ENCODE peak calls at places on chromosomes 3 and 15, in eight cellular contexts. W is M059J; I is Kasumi-1; K is A172; Z is Caki2; E is endothelial cell; N is stimulated activated CD8-positive, alpha-beta memory T cell treated with anti-CD3 and anti-CD28 coated beads, Interleukin-2, amount 100 ng/mL, for 1 hour; T is mucosa of gallbladder. A is an unnamed sample.

GRCh38 chr3:13505147-13506130 is 25.3 kb downstream of the HDAC11 start:
- DNase-seq in T (no peak), N (no peak), E (no peak), Z (no peak), W (no peak), K (no peak), I (no peak), A (no peak)

GRCh38 chr3:4376499-4376898 is 73.3 kb downstream of the SETMAR start:
- DNase-seq in I (no peak), T (no peak), K (no peak), W (peak), E (no peak), N (no peak), Z (no peak), A (no peak)

GRCh38 chr3:83729576-83729975 is 1229.2 kb upstream of the CADM2 start:
- DNase-seq in K (no peak), Z (no peak), T (no peak), I (no peak), W (no peak), E (no peak), N (no peak), A (no peak)

GRCh38 chr15:79170256-79170664 is 79.7 kb upstream of the RASGRF1 start:
- DNase-seq in Z (peak), T (peak), K (peak), N (no peak), I (no peak), E (no peak), W (peak), A (peak)

GRCh38 chr3:100278910-100279309 is 18.1 kb downstream of the TBC1D23 start:
- DNase-seq in K (no peak), N (no peak), I (no peak), Z (no peak), E (no peak), W (no peak), T (no peak), A (no peak)

GRCh38 chr15:34119291-34119690 is 17.4 kb downstream of the PGBD4 start:
- DNase-seq in W (peak), Z (peak), I (no peak), N (no peak), E (no peak), K (peak), T (no peak), A (no peak)

GRCh38 chr3:119783883-119784282 is 2.0 kb downstream of the NR1I2 start:
- DNase-seq in N (no peak), K (no peak), I (peak), W (no peak), Z (no peak), T (no peak), E (no peak), A (no peak)

GRCh38 chr15:70526221-70526973 is 237.0 kb downstream of the UACA start:
- DNase-seq in I (no peak), E (no peak), N (no peak), Z (no peak), W (peak), K (peak), T (peak), A (no peak)

GRCh38 chr3:190870125-190870524 is 7.6 kb upstream of the GMNC start:
- DNase-seq in Z (no peak), E (no peak), W (no peak), T (no peak), I (no peak), N (no peak), K (no peak), A (no peak)

GRCh38 chr3:192090586-192090985 is 629.6 kb downstream of the PYDC2 start:
- DNase-seq in I (no peak), Z (peak), K (peak), T (no peak), E (peak), W (peak), N (no peak), A (no peak)

GRCh38 chr15:69798481-69799315 is 299.0 kb downstream of the TLE3 start:
- DNase-seq in Z (peak), I (no peak), E (peak), W (peak), N (no peak), K (no peak), T (no peak), A (no peak)

GRCh38 chr15:99492275-99492674 is 73.5 kb upstream of the MEF2A start:
- DNase-seq in T (no peak), I (no peak), N (no peak), W (no peak), Z (no peak), K (no peak), E (no peak), A (no peak)

GRCh38 chr15:75347222-75348033 is 589 bp downstream of the NEIL1 start:
- DNase-seq in N (no peak), T (peak), E (peak), K (no peak), I (peak), Z (no peak), W (no peak), A (peak)

GRCh38 chr15:73939138-73939537 is 12.9 kb downstream of the LOXL1 start:
- DNase-seq in E (no peak), T (no peak), K (no peak), Z (no peak), W (no peak), N (no peak), I (no peak), A (no peak)

GRCh38 chr3:55484741-55485207 is 2.3 kb downstream of the WNT5A start:
- DNase-seq in N (no peak), I (no peak), K (no peak), T (no peak), W (peak), Z (peak), E (no peak), A (no peak)

GRCh38 chr15:40695469-40695910 is 516 bp downstream of the RAD51 start:
- DNase-seq in I (no peak), K (peak), E (peak), N (no peak), W (peak), T (no peak), Z (no peak), A (peak)

GRCh38 chr3:40583691-40584090 is 58.9 kb downstream of the ZNF621 start:
- DNase-seq in E (no peak), T (no peak), Z (no peak), W (no peak), K (no peak), I (no peak), N (no peak), A (no peak)

GRCh38 chr15:80773122-80773551 is 6.0 kb upstream of the CEMIP start:
- DNase-seq in E (no peak), I (no peak), K (no peak), T (no peak), Z (no peak), N (no peak), W (peak), A (no peak)

GRCh38 chr3:157310329-157311065 is 126.2 kb upstream of the PTX3 start:
- DNase-seq in K (no peak), N (no peak), I (no peak), E (no peak), W (peak), T (no peak), Z (peak), A (no peak)

GRCh38 chr3:23888617-23889228 is 28.1 kb downstream of the NKIRAS1 start:
- DNase-seq in K (peak), I (peak), Z (peak), E (no peak), T (no peak), W (peak), N (no peak), A (peak)

GRCh38 chr15:40046721-40047412 is 7.9 kb upstream of the SRP14 start:
- DNase-seq in K (peak), W (peak), T (peak), E (no peak), I (no peak), Z (peak), N (no peak), A (no peak)

GRCh38 chr15:40618906-40619305 is 24.9 kb downstream of the KNL1 start:
- DNase-seq in I (no peak), N (no peak), W (no peak), T (no peak), K (no peak), Z (no peak), E (no peak), A (no peak)

GRCh38 chr3:140236836-140237476 is 302.0 kb downstream of the CLSTN2 start:
- DNase-seq in K (no peak), Z (no peak), N (no peak), T (no peak), W (no peak), E (no peak), I (no peak), A (no peak)

GRCh38 chr15:91849749-91850161 is 3.8 kb upstream of the SLCO3A1 start:
- DNase-seq in E (no peak), T (no peak), W (peak), I (peak), Z (peak), N (no peak), K (peak), A (peak)

GRCh38 chr3:153768559-153769469 is 352.4 kb upstream of the ARHGEF26 start:
- DNase-seq in W (peak), E (peak), I (peak), N (peak), K (peak), T (peak), Z (peak), A (peak)

GRCh38 chr15:40957581-40958051 is 4.3 kb downstream of the CHAC1 start:
- DNase-seq in E (no peak), K (peak), W (peak), I (no peak), Z (no peak), T (peak), N (no peak), A (no peak)

GRCh38 chr3:142976621-142977398 is 13.3 kb upstream of the PAQR9 start:
- DNase-seq in K (peak), W (peak), T (peak), I (peak), E (no peak), N (no peak), Z (peak), A (peak)

GRCh38 chr15:97840501-97840900 is 120.0 kb upstream of the ARRDC4 start:
- DNase-seq in Z (no peak), W (no peak), E (no peak), K (no peak), N (no peak), T (no peak), I (no peak), A (no peak)

GRCh38 chr3:143832433-143832832 is 15.8 kb downstream of the SLC9A9 start:
- DNase-seq in K (peak), T (no peak), E (no peak), N (no peak), W (peak), Z (peak), I (no peak), A (no peak)

GRCh38 chr3:197463279-197463678 is 92.5 kb downstream of the BDH1 start:
- DNase-seq in N (no peak), W (peak), Z (no peak), E (no peak), T (no peak), K (peak), I (no peak), A (no peak)

GRCh38 chr3:4047343-4047742 is 248.1 kb downstream of the LRRN1 start:
- DNase-seq in W (no peak), I (no peak), Z (no peak), K (no peak), N (no peak), T (no peak), E (no peak), A (no peak)

GRCh38 chr3:196632033-196632751 is 7.3 kb upstream of the NRROS start:
- DNase-seq in E (peak), I (peak), Z (peak), N (peak), T (peak), K (peak), W (peak), A (peak)

GRCh38 chr3:130894873-130895330 is 1.0 kb downstream of the ATP2C1 start:
- DNase-seq in W (peak), E (no peak), I (no peak), Z (no peak), N (no peak), K (peak), T (no peak), A (no peak)

GRCh38 chr15:24857777-24858176 is 97.0 kb upstream of the SNRPN start:
- DNase-seq in I (no peak), K (no peak), Z (no peak), T (peak), E (no peak), N (no peak), W (no peak), A (no peak)

GRCh38 chr3:47782538-47783308 is 1.0 kb upstream of the SMARCC1 start:
- DNase-seq in Z (peak), K (no peak), E (no peak), T (no peak), W (no peak), I (no peak), N (no peak), A (no peak)

GRCh38 chr3:30078736-30079135 is 527.7 kb upstream of the TGFBR2 start:
- DNase-seq in W (no peak), E (no peak), K (no peak), I (no peak), Z (no peak), T (peak), N (no peak), A (no peak)

GRCh38 chr3:71998995-71999673 is 214.2 kb upstream of the PROK2 start:
- DNase-seq in K (peak), I (no peak), N (no peak), T (no peak), W (peak), E (no peak), Z (no peak), A (no peak)